ENCODE peak calls at places on chromosomes 1 and 21, in five cellular contexts. C, U, S, J and A are unnamed samples.

GRCh38 chr1:8217011-8217711 is 100.8 kb upstream of the SLC45A1 start:
- DNase-seq in J (no peak), C (no peak), U (no peak), S (peak; percentile 75), A (no peak)

GRCh38 chr1:55045430-55045829 is 6.1 kb downstream of the PCSK9 start:
- DNase-seq in J (no peak), C (no peak), U (no peak), S (no peak), A (no peak)

GRCh38 chr1:907611-908451 is 15.9 kb upstream of the SAMD11 start:
- DNase-seq in S (peak; percentile 43), C (no peak), J (no peak), U (no peak), A (no peak)

GRCh38 chr1:110638062-110638461 is 31.9 kb upstream of the KCNA2 start:
- DNase-seq in U (no peak), J (no peak), S (no peak), C (no peak), A (no peak)

GRCh38 chr1:201222125-201222524 is 31.5 kb downstream of the IGFN1 start:
- DNase-seq in S (peak; percentile 24), C (no peak), U (no peak), J (peak; percentile 65), A (no peak)

GRCh38 chr1:206706298-206706791 is 21.6 kb downstream of the MAPKAPK2 start:
- DNase-seq in U (no peak), J (no peak), C (no peak), S (no peak), A (no peak)

GRCh38 chr1:184025242-184025675 is 12.3 kb downstream of the COLGALT2 start:
- DNase-seq in U (no peak), J (peak; percentile 80), S (no peak), C (no peak), A (no peak)

GRCh38 chr1:242890211-242890741 is 364.8 kb downstream of the CEP170 start:
- DNase-seq in J (no peak), U (no peak), C (no peak), S (peak; percentile 87), A (no peak)

GRCh38 chr21:35854281-35854680 is 206.0 kb downstream of the SETD4 start:
- DNase-seq in U (no peak), J (no peak), C (no peak), S (no peak), A (no peak)

GRCh38 chr1:226558293-226558692 is 9.7 kb downstream of the STUM start:
- DNase-seq in J (no peak), C (no peak), U (no peak), S (no peak), A (no peak)

GRCh38 chr1:53656062-53656915 is 82.7 kb downstream of the GLIS1 start:
- DNase-seq in C (no peak), S (no peak), J (no peak), U (no peak), A (no peak)

GRCh38 chr1:214154596-214155261 is 126.2 kb upstream of the SMYD2 start:
- DNase-seq in C (no peak), U (no peak), S (no peak), J (no peak), A (no peak)

GRCh38 chr1:89721351-89721750 is 88.4 kb downstream of the LRRC8C start:
- DNase-seq in U (peak; percentile 26), S (no peak), J (no peak), C (peak; percentile 52), A (no peak)

GRCh38 chr21:35075546-35075945 is 26.4 kb upstream of the RUNX1 start:
- DNase-seq in J (no peak), S (no peak), C (no peak), U (no peak), A (no peak)

GRCh38 chr1:228445867-228446584 is 29.4 kb upstream of the TRIM17 start:
- DNase-seq in S (peak; percentile 70), C (peak; percentile 35), J (no peak), U (no peak), A (no peak)

GRCh38 chr1:47843059-47843458 is 154.1 kb downstream of the TRABD2B start:
- DNase-seq in C (no peak), U (no peak), J (no peak), S (no peak), A (no peak)

GRCh38 chr1:177571076-177571475 is 398.8 kb downstream of the SEC16B start:
- DNase-seq in C (no peak), S (no peak), U (no peak), J (no peak), A (no peak)

GRCh38 chr1:183472488-183473285 is at the start of gene SMG7:
- DNase-seq in U (no peak), J (no peak), C (peak; percentile 58), S (no peak), A (no peak)

GRCh38 chr1:6483010-6483760 is 8.3 kb downstream of the PLEKHG5 start:
- DNase-seq in C (no peak), U (no peak), S (no peak), J (no peak), A (no peak)

GRCh38 chr1:70042090-70042716 is 163.2 kb downstream of the LRRC40 start:
- DNase-seq in U (no peak), S (no peak), J (no peak), C (peak; percentile 22), A (no peak)

GRCh38 chr21:43355925-43356289 is 71.0 kb downstream of the SIK1 start:
- DNase-seq in S (no peak), J (peak; percentile 80), U (no peak), C (no peak), A (no peak)

GRCh38 chr21:34614443-34614692 is 545 bp downstream of the RCAN1 start:
- DNase-seq in S (no peak), J (no peak), C (no peak), U (no peak), A (no peak)

GRCh38 chr1:66576645-66577044 is 42.7 kb downstream of the SGIP1 start:
- DNase-seq in J (peak; percentile 5), S (no peak), C (no peak), U (no peak), A (no peak)

GRCh38 chr21:37712204-37712934 is 203.9 kb downstream of the KCNJ6 start:
- DNase-seq in J (peak; percentile 41), U (no peak), C (peak; percentile 70), S (peak; percentile 77), A (peak; percentile 53)

GRCh38 chr1:29133861-29134694 is 10.4 kb upstream of the TMEM200B start:
- DNase-seq in U (no peak), S (peak; percentile 57), J (no peak), C (no peak), A (no peak)

GRCh38 chr21:32320059-32320458 is 21.4 kb downstream of the MRAP start:
- DNase-seq in S (no peak), C (no peak), U (no peak), J (no peak), A (no peak)

GRCh38 chr21:32321480-32321879 is 22.8 kb downstream of the MRAP start:
- DNase-seq in U (no peak), S (no peak), J (no peak), C (no peak), A (no peak)

GRCh38 chr21:32322103-32322502 is 23.4 kb downstream of the MRAP start:
- DNase-seq in C (no peak), U (no peak), S (no peak), J (no peak), A (no peak)

GRCh38 chr21:32319012-32319411 is 20.4 kb downstream of the MRAP start:
- DNase-seq in U (no peak), J (no peak), S (no peak), C (no peak), A (no peak)

GRCh38 chr21:32320726-32321125 is 22.1 kb downstream of the MRAP start:
- DNase-seq in J (no peak), S (no peak), C (no peak), U (no peak), A (no peak)
- TF ChIP-seq POLR2AphosphoS5 in J (no peak), S (no peak), C (no peak), U (no peak), A (no peak)

DNA sequence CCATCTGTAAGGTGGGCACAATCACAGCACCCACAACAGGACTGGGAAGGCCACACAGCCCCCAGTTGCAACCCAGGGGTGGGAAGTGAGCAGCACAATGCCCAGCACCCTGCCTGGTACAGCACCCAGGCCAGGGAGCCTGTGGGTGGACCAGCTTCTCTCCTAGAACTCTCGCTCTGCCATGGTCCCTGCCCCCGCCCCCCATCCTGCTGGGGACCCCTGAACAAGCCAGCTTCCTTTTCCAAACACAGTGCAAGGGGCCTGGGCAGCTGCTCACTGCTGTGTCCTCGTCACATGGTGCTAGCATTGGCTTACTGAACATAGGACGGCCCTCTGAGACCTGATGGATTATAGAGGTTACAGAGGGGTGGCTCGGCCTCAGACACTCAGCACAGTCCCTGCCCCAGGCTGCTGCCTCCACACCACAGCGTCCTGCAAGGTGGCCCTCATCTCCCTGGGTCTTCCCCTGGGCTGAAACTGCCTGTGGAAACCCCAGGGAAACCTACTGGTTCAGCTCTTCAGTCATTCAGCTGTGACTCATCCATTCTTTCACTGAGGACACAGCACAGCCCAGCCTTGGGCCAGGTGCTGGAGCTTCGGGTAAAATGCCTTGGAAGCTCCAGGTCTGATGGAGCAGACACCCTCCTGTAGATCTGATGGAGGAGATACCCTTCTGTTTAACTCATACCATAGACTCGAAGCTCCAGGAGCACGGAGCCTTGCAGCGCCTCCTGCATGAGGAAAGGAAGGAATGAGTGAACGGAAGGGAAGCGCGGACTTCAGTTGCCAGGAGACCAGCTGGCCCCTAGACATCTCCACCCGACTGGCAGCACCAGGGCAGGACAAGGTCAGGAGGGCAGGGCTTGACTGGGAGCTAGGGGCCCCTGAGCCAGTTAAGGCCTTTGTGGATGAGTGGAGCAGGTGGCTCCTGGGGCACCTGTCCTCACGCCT is 8.1 kb upstream of the PRDM16 start:
- DNase-seq in C (no peak), S (no peak), U (no peak), J (no peak), A (no peak)
- TF ChIP-seq ZNF274 in C (no peak), S (no peak), U (no peak), J (no peak), A (no peak)

GRCh38 chr1:223870617-223871574 is 25.1 kb upstream of the TP53BP2 start:
- DNase-seq in U (no peak), S (no peak), J (no peak), C (peak; percentile 34), A (no peak)
- TF ChIP-seq POLR2AphosphoS5 in U (no peak), S (no peak), J (no peak), C (peak; percentile 88), A (no peak)

GRCh38 chr1:17891205-17892110 is 136.3 kb downstream of the ACTL8 start:
- DNase-seq in U (no peak), S (no peak), C (no peak), J (no peak), A (no peak)

GRCh38 chr1:17890815-17891191 is 135.7 kb downstream of the ACTL8 start:
- DNase-seq in U (no peak), J (no peak), S (no peak), C (no peak), A (no peak)

GRCh38 chr1:17893891-17894631 is 138.9 kb downstream of the ACTL8 start:
- DNase-seq in J (no peak), C (no peak), U (no peak), S (no peak), A (no peak)

GRCh38 chr1:17892225-17892624 is 137.1 kb downstream of the ACTL8 start:
- DNase-seq in C (no peak), U (no peak), J (no peak), S (no peak), A (no peak)

DNA sequence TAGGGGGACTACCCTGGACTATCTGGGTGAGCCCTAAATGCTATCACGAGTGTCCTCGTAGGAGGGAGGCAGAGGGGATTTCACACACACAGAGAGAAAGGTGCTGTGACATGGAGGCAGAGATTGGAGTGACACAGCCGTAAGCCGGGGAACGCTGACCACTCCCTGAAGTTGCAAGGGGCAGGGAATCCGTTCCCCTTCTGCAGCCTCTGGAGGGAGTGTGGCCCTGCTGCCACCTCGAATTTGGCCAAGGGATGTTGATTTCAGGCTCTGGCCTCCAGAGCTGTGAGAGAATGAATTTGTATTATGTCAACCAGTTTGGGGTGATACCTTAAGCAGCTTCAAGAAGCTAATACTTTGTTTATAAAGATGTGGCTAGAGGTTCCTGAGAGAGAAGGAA is 137.7 kb downstream of the ACTL8 start:
- DNase-seq in J (no peak), C (no peak), U (no peak), S (no peak), A (no peak)
- TF ChIP-seq ZNF274 in J (no peak), C (no peak), U (no peak), S (no peak), A (no peak)